ENCODE peak calls at places on chromosomes 16 and 17, in seven cellular contexts. W is colonic mucosa; X is CD8-positive, alpha-beta memory T cell; U is endothelial cell of umbilical vein; D is aorta; N is stomach; O is cardiac muscle cell. M is an unnamed sample.

GRCh38 chr17:81519284-81520020 is 6.9 kb upstream of the ACTG1 start:
- DNase-seq in W (peak; percentile 82), X (peak; percentile 63), U (no peak), D (peak; percentile 89), N (peak; percentile 81), O (peak; percentile 53), M (peak; percentile 76)

GRCh38 chr17:48562934-48563333 is 15.2 kb downstream of the HOXB4 start:
- DNase-seq in W (no peak), X (no peak), U (no peak), D (no peak), N (no peak), O (no peak), M (no peak)

GRCh38 chr16:75818491-75818890 is 92.2 kb upstream of the CPHXL start:
- DNase-seq in W (no peak), X (no peak), U (no peak), D (no peak), N (no peak), O (no peak), M (no peak)

GRCh38 chr17:9177212-9177611 is 155.9 kb downstream of the NTN1 start:
- DNase-seq in W (no peak), X (no peak), U (no peak), D (no peak), N (no peak), O (no peak), M (no peak)

GRCh38 chr16:54554581-54554980 is 268.0 kb upstream of the IRX3 start:
- DNase-seq in W (no peak), X (no peak), U (no peak), D (no peak), N (no peak), O (no peak), M (no peak)

GRCh38 chr16:17755158-17755557 is 284.4 kb upstream of the XYLT1 start:
- DNase-seq in W (no peak), X (no peak), U (no peak), D (no peak), N (no peak), O (no peak), M (no peak)

GRCh38 chr16:726438-727290 is at the start of the genes CCDC78 and HAGHL:
- DNase-seq in W (peak; percentile 80), X (peak; percentile 64), U (peak; percentile 24), D (peak; percentile 87), N (peak; percentile 65), O (peak; percentile 71), M (peak; percentile 59)

GRCh38 chr17:78316867-78317816 is 42.7 kb downstream of the SOCS3 start:
- DNase-seq in W (peak; percentile 94), X (no peak), U (no peak), D (no peak), N (peak; percentile 65), O (peak; percentile 42), M (no peak)

GRCh38 chr16:11389083-11389482 is 43.8 kb downstream of the RMI2 start:
- DNase-seq in W (no peak), X (no peak), U (no peak), D (no peak), N (no peak), O (no peak), M (no peak)

GRCh38 chr16:70418274-70418992 is 20.5 kb downstream of the ST3GAL2 start:
- DNase-seq in W (no peak), X (no peak), U (no peak), D (no peak), N (no peak), O (peak; percentile 45), M (no peak)

GRCh38 chr17:72622661-72623433 is 469.6 kb downstream of the SLC39A11 start:
- DNase-seq in W (no peak), X (no peak), U (no peak), D (no peak), N (no peak), O (no peak), M (no peak)

GRCh38 chr17:62876063-62876462 is 67.9 kb upstream of the MARCHF10 start:
- DNase-seq in W (no peak), X (no peak), U (peak; percentile 79), D (no peak), N (no peak), O (no peak), M (no peak)

GRCh38 chr17:75639771-75640555 is 6.7 kb downstream of the SMIM5 start:
- DNase-seq in W (peak; percentile 82), X (no peak), U (no peak), D (no peak), N (peak; percentile 83), O (no peak), M (no peak)

GRCh38 chr17:47791025-47791424 is 30.6 kb downstream of the OSBPL7 start:
- DNase-seq in W (no peak), X (no peak), U (no peak), D (no peak), N (no peak), O (no peak), M (no peak)

GRCh38 chr16:19610200-19610599 is 54.7 kb downstream of the VPS35L start:
- DNase-seq in W (no peak), X (no peak), U (no peak), D (no peak), N (no peak), O (no peak), M (no peak)

GRCh38 chr17:16463341-16464000 is 28.5 kb downstream of the LRRC75A start:
- DNase-seq in W (peak; percentile 93), X (no peak), U (peak; percentile 70), D (no peak), N (peak; percentile 75), O (peak; percentile 42), M (no peak)

GRCh38 chr17:28857848-28858360 is 3.1 kb downstream of the ERAL1 start:
- DNase-seq in W (no peak), X (no peak), U (no peak), D (no peak), N (no peak), O (no peak), M (no peak)

DNA sequence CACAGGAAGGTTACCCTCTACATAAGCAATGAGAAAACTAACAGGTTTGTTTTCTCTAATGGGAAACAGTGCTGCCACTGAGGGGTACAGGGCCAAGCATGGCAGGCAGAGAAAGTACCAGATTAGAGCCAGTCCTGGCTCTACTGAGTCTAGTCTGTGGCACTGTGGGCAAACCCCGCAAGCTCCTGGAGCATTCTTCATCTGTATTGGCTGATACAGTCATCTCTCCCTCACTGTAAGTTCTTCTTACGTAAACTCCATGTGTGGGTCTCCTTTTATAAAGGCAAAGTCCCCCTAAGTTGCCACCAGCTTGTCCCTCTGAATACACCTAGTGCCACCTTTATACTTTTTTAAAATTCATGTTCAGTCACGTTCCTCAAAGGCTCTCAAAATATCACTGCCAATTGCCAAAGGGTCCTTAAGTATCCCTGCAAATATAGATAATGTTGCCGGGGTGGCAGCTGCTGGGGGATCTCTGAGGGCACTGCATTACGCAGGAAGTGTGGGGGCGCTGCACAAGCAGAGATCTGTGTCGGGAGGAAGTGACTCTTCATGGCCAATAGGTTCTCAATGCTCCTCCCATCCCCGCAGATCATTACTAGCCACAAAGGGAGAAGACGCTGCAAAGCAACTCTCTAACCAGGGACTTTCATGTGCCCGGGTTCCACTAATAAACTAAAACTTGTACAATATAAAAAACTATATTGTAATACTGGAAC is 18.8 kb downstream of the XPO6 start:
- DNase-seq in W (peak; percentile 28), X (peak; percentile 64), U (no peak), D (no peak), N (peak; percentile 42), O (no peak), M (peak; percentile 78)
- H3K4me1 ChIP-seq in W (peaks cover 7% of the 10 kb centered on the region), X (peaks cover 76% of the 10 kb centered on the region), U (peaks cover 14% of the 10 kb centered on the region), D (no peaks in the 10 kb centered on the region), N (peaks cover 5% of the 10 kb centered on the region), O (no peaks in the 10 kb centered on the region), M (peaks cover 96% of the 10 kb centered on the region)

GRCh38 chr17:8151120-8151640 is 1.0 kb downstream of the PER1 start:
- DNase-seq in W (peak; percentile 87), X (peak; percentile 87), U (peak; percentile 92), D (peak; percentile 98), N (peak; percentile 77), O (peak; percentile 94), M (peak; percentile 96)

GRCh38 chr17:8150194-8151119 is 1.7 kb downstream of the PER1 start:
- DNase-seq in W (no peak), X (no peak), U (no peak), D (peak; percentile 68), N (no peak), O (no peak), M (no peak)

GRCh38 chr17:8147805-8148404 is 4.3 kb downstream of the PER1 start:
- DNase-seq in W (no peak), X (no peak), U (no peak), D (no peak), N (no peak), O (no peak), M (no peak)

GRCh38 chr17:8148560-8148959 is 3.6 kb downstream of the PER1 start:
- DNase-seq in W (no peak), X (no peak), U (no peak), D (no peak), N (no peak), O (no peak), M (no peak)

GRCh38 chr17:8149419-8150193 is 2.6 kb downstream of the PER1 start:
- DNase-seq in W (no peak), X (no peak), U (no peak), D (peak; percentile 79), N (no peak), O (no peak), M (no peak)
- H3K4me3 ChIP-seq in W (no peak overlapping the region), X (no peak overlapping the region), U (no peak overlapping the region), D (no peak overlapping the region), N (peak overlapping the region; percentile 67), O (no peak overlapping the region), M (no peak overlapping the region)

DNA sequence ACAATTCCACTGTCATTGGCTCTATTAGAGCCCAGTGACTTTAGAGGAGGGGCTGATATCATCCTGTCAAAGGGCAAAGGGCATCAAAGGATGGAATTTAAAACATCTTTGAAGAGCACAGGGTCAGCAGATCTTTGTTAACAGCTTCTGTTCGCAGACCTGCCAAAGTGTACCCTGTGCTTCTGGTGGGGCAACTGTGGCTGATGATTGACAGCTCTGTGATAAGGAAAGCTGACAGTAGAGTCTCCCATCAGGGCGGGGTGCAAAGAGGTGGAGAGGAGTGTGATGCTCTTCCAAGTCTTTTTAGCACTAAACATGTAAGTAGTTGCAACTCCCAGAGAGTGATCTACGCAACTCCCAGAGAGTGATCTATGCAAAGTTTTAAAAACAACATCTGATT is 742.1 kb upstream of the SOX9 start:
- DNase-seq in W (no peak), X (no peak), U (no peak), D (no peak), N (no peak), O (peak; percentile 3), M (no peak)
- H3K27me3 ChIP-seq in W (no peaks in the 10 kb centered on the region), X (no peaks in the 10 kb centered on the region), U (no peaks in the 10 kb centered on the region), D (no peaks in the 10 kb centered on the region), N (no peaks in the 10 kb centered on the region), O (no peaks in the 10 kb centered on the region), M (no peaks in the 10 kb centered on the region)

GRCh38 chr16:88764913-88765349 is 20.1 kb downstream of the PIEZO1 start:
- DNase-seq in W (no peak), X (no peak), U (no peak), D (no peak), N (no peak), O (peak; percentile 52), M (no peak)
- H3K4me1 ChIP-seq in W (peaks cover 54% of the 10 kb centered on the region), X (peaks cover 27% of the 10 kb centered on the region), U (peaks cover 27% of the 10 kb centered on the region), D (no peaks in the 10 kb centered on the region), N (peaks cover 70% of the 10 kb centered on the region), O (peaks cover 60% of the 10 kb centered on the region), M (peaks cover 83% of the 10 kb centered on the region)